ENCODE peak calls at places on chromosomes 16 and 17, in seven cellular contexts. Z is CD8-positive, alpha-beta T cell; U is effector memory CD4-positive, alpha-beta T cell; V is epithelial cell of esophagus; Y is left ventricle myocardium inferior; F is foreskin fibroblast; A is MM.1S. R is an unnamed sample.

GRCh38 chr16:46817961-46818360 is 13.0 kb downstream of the C16orf87 start:
- DNase-seq in Z (no peak), U (no peak), V (no peak), A (no peak), F (peak; percentile 31), Y (no peak), R (no peak)

GRCh38 chr17:78237403-78238012 is 6.1 kb downstream of the TMEM235 start:
- DNase-seq in Y (no peak), Z (no peak), V (no peak), F (no peak), A (no peak), U (no peak), R (no peak)

GRCh38 chr17:50056217-50056960 is 479 bp downstream of the ITGA3 start:
- DNase-seq in Y (peak; percentile 55), A (peak; percentile 78), U (peak; percentile 34), Z (peak; percentile 61), F (peak; percentile 88), V (peak; percentile 76), R (peak; percentile 86)

GRCh38 chr16:12061336-12062055 is 85.0 kb downstream of the SNX29 start:
- DNase-seq in F (peak; percentile 49), V (peak; percentile 40), Z (no peak), Y (no peak), U (no peak), A (no peak), R (peak; percentile 35)

GRCh38 chr16:10708969-10709368 is 14.2 kb upstream of the TEKT5 start:
- DNase-seq in Z (no peak), Y (no peak), U (no peak), A (no peak), F (no peak), V (peak; percentile 38), R (no peak)

GRCh38 chr16:13997933-13998332 is 73.2 kb upstream of the MRTFB start:
- DNase-seq in A (peak; percentile 45), Z (no peak), F (no peak), V (no peak), Y (no peak), U (no peak), R (no peak)

GRCh38 chr17:48068491-48068961 is 20.4 kb downstream of the NFE2L1 start:
- DNase-seq in F (peak; percentile 71), U (no peak), Z (no peak), V (no peak), Y (no peak), A (no peak), R (no peak)

GRCh38 chr17:17021194-17021863 is 20.9 kb upstream of the MPRIP start:
- DNase-seq in A (no peak), Y (peak; percentile 61), U (no peak), F (peak; percentile 39), Z (no peak), V (no peak), R (peak; percentile 32)

GRCh38 chr17:42071810-42072209 is 21.4 kb upstream of the C17orf113 start:
- DNase-seq in U (no peak), F (no peak), Z (no peak), V (no peak), Y (no peak), A (no peak), R (no peak)

GRCh38 chr17:42075789-42076188 is 22.5 kb downstream of the ZNF385C start:
- DNase-seq in Z (no peak), V (no peak), Y (no peak), F (no peak), U (no peak), A (no peak), R (no peak)

GRCh38 chr17:42068979-42069378 is 18.6 kb upstream of the C17orf113 start:
- DNase-seq in A (no peak), V (peak; percentile 33), Z (no peak), U (no peak), F (no peak), Y (no peak), R (no peak)

GRCh38 chr17:42076797-42077559 is 21.3 kb downstream of the ZNF385C start:
- DNase-seq in F (no peak), V (no peak), Y (no peak), A (no peak), Z (no peak), U (no peak), R (no peak)

DNA sequence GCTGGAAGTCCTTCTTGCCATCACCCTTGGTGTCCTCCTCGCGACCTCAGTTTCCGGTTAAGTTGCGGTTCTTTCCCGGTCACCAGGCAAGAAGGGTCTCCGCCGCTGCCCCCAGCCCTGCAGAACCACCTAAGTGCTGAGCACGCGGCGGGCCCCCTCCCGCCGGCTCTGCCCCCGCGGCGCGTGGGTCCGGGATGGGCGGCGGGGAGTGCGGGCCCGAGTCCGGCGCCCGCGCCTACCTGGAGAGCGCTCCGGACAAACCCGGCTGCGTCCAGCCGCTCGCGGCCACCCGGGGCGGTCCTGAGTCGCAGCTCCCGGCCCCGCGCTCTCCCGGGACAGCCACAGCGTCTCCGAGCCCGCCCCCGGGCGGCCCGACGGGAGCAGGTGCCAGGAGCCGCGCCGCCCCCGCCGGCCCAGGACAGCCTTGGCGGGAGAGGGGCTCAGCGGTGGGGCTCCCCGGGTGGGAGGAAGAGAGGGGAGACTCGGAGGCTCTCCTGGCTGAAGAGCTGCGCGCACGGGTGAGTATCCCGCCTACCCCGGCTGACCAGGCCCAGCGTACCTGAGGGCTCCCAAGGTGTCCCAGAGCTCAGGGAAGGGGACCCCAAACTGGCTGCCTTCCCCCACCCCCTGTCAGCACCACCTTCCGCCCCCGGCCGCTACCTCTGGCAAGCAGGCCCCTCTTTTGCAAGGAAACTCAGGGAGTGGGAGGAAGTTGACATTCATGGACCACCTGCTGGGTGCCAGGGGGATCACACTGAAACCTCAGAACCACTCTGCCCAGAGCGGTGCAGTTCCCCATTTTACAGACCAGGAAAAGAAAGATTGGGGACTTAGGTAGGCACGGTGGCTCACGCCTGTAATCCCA is 22.2 kb upstream of the C17orf113 start:
- DNase-seq in Y (no peak), Z (no peak), A (no peak), V (no peak), U (no peak), F (no peak), R (peak; percentile 83)
- H3K4me3 ChIP-seq in Y (peak overlapping the region; percentile 58), Z (peak overlapping the region; percentile 41), A (no peak overlapping the region), V (no peak overlapping the region), U (peak overlapping the region; percentile 12), F (no peak overlapping the region), R (peak overlapping the region; percentile 6)

DNA sequence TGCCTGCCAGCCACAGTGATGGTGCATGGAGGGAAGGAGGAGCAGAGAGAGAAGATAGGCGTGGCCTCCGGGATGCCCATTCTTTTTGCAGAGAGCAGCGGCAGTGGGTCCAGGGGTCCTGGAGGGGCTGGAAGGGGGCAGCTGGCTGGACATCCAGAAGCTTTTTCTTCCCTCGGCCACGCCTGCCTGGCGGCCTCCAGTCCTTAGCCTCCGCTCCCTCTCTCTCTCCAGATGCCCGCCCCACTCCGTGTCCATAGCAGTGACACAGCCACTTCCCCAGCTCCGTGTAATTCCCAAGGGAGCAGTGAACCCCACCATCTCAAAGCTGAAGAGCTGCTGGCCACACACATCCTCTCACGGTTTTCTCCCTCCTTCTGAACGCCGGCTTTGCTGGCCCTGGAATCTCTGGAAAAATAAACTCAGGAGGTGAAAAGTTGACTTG is 26.3 kb upstream of the CDC42EP4 start:
- DNase-seq in Z (no peak), A (no peak), U (no peak), V (no peak), F (peak; percentile 81), Y (no peak), R (peak; percentile 58)
- H3K4me3 ChIP-seq in Z (no peak overlapping the region), A (no peak overlapping the region), U (no peak overlapping the region), V (no peak overlapping the region), F (peak overlapping the region; percentile 18), Y (no peak overlapping the region), R (no peak overlapping the region)

GRCh38 chr16:86680137-86680536 is 101.8 kb downstream of the FOXL1 start:
- DNase-seq in U (no peak), Z (no peak), A (no peak), Y (peak; percentile 44), F (peak; percentile 86), V (peak; percentile 55), R (no peak)

GRCh38 chr16:86681440-86681838 is 103.1 kb downstream of the FOXL1 start:
- DNase-seq in A (no peak), Y (peak; percentile 54), V (no peak), F (no peak), U (no peak), Z (no peak), R (no peak)

GRCh38 chr16:86682219-86682904 is 104.0 kb downstream of the FOXL1 start:
- DNase-seq in A (no peak), F (no peak), V (no peak), Z (no peak), U (no peak), Y (no peak), R (no peak)

GRCh38 chr16:86679490-86679889 is 101.1 kb downstream of the FOXL1 start:
- DNase-seq in F (no peak), U (no peak), Z (no peak), Y (no peak), A (no peak), V (peak; percentile 20), R (no peak)

DNA sequence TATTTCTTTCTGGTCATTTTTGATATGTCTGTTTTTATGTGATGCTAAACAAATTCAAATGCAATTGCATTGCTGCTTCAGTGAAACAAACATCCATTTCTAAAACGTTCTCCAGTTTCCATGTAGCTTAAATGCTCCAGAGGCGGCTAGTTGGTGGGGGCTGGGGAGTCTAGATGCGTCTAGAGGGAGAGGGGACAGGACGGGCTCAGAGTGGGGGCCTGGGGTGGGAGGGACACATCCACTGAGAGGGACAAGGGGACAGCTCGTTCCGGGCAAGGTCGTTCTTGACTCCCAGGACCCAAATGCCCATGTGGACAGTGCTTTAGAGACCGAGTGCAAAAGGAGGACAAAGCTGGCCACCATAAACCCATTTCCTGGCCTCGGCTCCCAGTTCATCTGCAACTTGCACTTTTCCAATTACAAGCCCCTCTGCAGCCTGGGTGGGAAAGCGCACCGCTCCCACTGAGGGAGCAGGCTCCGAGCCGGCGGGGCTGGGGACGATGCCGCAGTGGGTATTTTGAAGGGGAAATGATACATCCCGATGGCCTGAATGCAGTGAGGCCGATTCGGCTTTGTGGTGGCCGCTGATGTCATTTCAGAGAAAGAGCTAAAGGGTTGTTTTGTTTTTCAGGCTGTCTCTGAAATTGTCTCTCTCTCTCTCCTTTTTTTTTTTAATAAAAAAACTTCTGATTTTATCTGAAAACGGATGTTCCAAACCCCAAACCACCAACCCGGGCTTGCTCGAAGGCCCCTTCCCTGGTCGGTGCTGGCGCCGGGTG is 102.5 kb downstream of the FOXL1 start:
- DNase-seq in Y (no peak), Z (no peak), U (no peak), F (no peak), A (no peak), V (no peak), R (no peak)
- H3K4me3 ChIP-seq in Y (peak overlapping the region; percentile 22), Z (no peak overlapping the region), U (no peak overlapping the region), F (no peak overlapping the region), A (no peak overlapping the region), V (no peak overlapping the region), R (no peak overlapping the region)

GRCh38 chr17:66837226-66837625 is 2.3 kb downstream of the CACNG5 start:
- DNase-seq in A (no peak), Z (no peak), Y (no peak), U (no peak), F (no peak), V (no peak), R (no peak)

GRCh38 chr17:66834426-66834918 is 445 bp upstream of the CACNG5 start:
- DNase-seq in A (no peak), V (no peak), U (no peak), Z (no peak), Y (no peak), F (no peak), R (no peak)

GRCh38 chr17:66834919-66835454 is at the start of gene CACNG5:
- DNase-seq in V (no peak), A (no peak), Y (no peak), U (no peak), F (no peak), Z (no peak), R (no peak)

GRCh38 chr17:66836063-66837005 is 1.4 kb downstream of the CACNG5 start:
- DNase-seq in V (no peak), F (no peak), U (no peak), Y (no peak), A (no peak), Z (no peak), R (no peak)

GRCh38 chr17:66835476-66835875 is 559 bp downstream of the CACNG5 start:
- DNase-seq in U (no peak), V (no peak), A (no peak), Y (no peak), F (no peak), Z (no peak), R (no peak)
- H3K4me3 ChIP-seq in U (no peak overlapping the region), V (no peak overlapping the region), A (no peak overlapping the region), Y (no peak overlapping the region), F (no peak overlapping the region), Z (no peak overlapping the region), R (no peak overlapping the region)

R was measured in left lung.